ENCODE peak calls at places on chromosomes 7 and 10, in ten cellular contexts. One of them, this sample, is unnamed.

GRCh38 chr10:16967866-16968721 is 150.9 kb upstream of the RSU1 start:
- DNase-seq in adrenal gland: no peak
- DNase-seq in AG10803: peak
- DNase-seq in neural progenitor cell: peak
- DNase-seq in fibroblast of villous mesenchyme: peak
- DNase-seq in cardiac fibroblast: peak
- DNase-seq in hepatocyte: peak
- DNase-seq in heart right ventricle: peak
- DNase-seq in vagina: no peak
- DNase-seq in psoas muscle: peak
- DNase-seq in this sample: peak

GRCh38 chr10:132001238-132001977 is 19.7 kb upstream of the BNIP3 start:
- DNase-seq in adrenal gland: no peak
- DNase-seq in AG10803: peak
- DNase-seq in neural progenitor cell: no peak
- DNase-seq in fibroblast of villous mesenchyme: peak
- DNase-seq in cardiac fibroblast: peak
- DNase-seq in hepatocyte: no peak
- DNase-seq in heart right ventricle: no peak
- DNase-seq in vagina: no peak
- DNase-seq in psoas muscle: no peak
- DNase-seq in this sample: no peak

GRCh38 chr7:28002638-28003037 is 178.0 kb downstream of the JAZF1 start:
- DNase-seq in adrenal gland: no peak
- DNase-seq in AG10803: no peak
- DNase-seq in neural progenitor cell: no peak
- DNase-seq in fibroblast of villous mesenchyme: peak
- DNase-seq in cardiac fibroblast: peak
- DNase-seq in hepatocyte: peak
- DNase-seq in heart right ventricle: no peak
- DNase-seq in vagina: no peak
- DNase-seq in psoas muscle: no peak
- DNase-seq in this sample: no peak

GRCh38 chr7:3861941-3862340 is 560.9 kb downstream of the SDK1 start:
- DNase-seq in adrenal gland: no peak
- DNase-seq in AG10803: peak
- DNase-seq in neural progenitor cell: no peak
- DNase-seq in fibroblast of villous mesenchyme: peak
- DNase-seq in cardiac fibroblast: peak
- DNase-seq in hepatocyte: peak
- DNase-seq in heart right ventricle: peak
- DNase-seq in vagina: peak
- DNase-seq in psoas muscle: peak
- DNase-seq in this sample: peak

GRCh38 chr10:123564631-123565030 is 101.5 kb upstream of the GPR26 start:
- DNase-seq in adrenal gland: no peak
- DNase-seq in AG10803: no peak
- DNase-seq in neural progenitor cell: no peak
- DNase-seq in fibroblast of villous mesenchyme: no peak
- DNase-seq in cardiac fibroblast: no peak
- DNase-seq in hepatocyte: no peak
- DNase-seq in heart right ventricle: no peak
- DNase-seq in vagina: no peak
- DNase-seq in psoas muscle: no peak
- DNase-seq in this sample: no peak

GRCh38 chr10:74991435-74991834 is 120.0 kb upstream of the SAMD8 start:
- DNase-seq in adrenal gland: no peak
- DNase-seq in AG10803: no peak
- DNase-seq in neural progenitor cell: peak
- DNase-seq in fibroblast of villous mesenchyme: no peak
- DNase-seq in cardiac fibroblast: peak
- DNase-seq in hepatocyte: peak
- DNase-seq in heart right ventricle: no peak
- DNase-seq in vagina: no peak
- DNase-seq in psoas muscle: no peak
- DNase-seq in this sample: no peak

GRCh38 chr10:129756912-129757861 is 206.9 kb downstream of the EBF3 start:
- DNase-seq in adrenal gland: no peak
- DNase-seq in AG10803: peak
- DNase-seq in neural progenitor cell: no peak
- DNase-seq in fibroblast of villous mesenchyme: peak
- DNase-seq in cardiac fibroblast: peak
- DNase-seq in hepatocyte: no peak
- DNase-seq in heart right ventricle: peak
- DNase-seq in vagina: peak
- DNase-seq in psoas muscle: no peak
- DNase-seq in this sample: peak

GRCh38 chr7:35518767-35519166 is 176.2 kb downstream of the HERPUD2 start:
- DNase-seq in adrenal gland: no peak
- DNase-seq in AG10803: no peak
- DNase-seq in neural progenitor cell: no peak
- DNase-seq in fibroblast of villous mesenchyme: no peak
- DNase-seq in cardiac fibroblast: no peak
- DNase-seq in hepatocyte: no peak
- DNase-seq in heart right ventricle: no peak
- DNase-seq in vagina: no peak
- DNase-seq in psoas muscle: no peak
- DNase-seq in this sample: no peak

GRCh38 chr7:157644946-157645345 is 308.1 kb downstream of the DNAJB6 start:
- DNase-seq in adrenal gland: no peak
- DNase-seq in AG10803: no peak
- DNase-seq in neural progenitor cell: no peak
- DNase-seq in fibroblast of villous mesenchyme: no peak
- DNase-seq in cardiac fibroblast: no peak
- DNase-seq in hepatocyte: no peak
- DNase-seq in heart right ventricle: no peak
- DNase-seq in vagina: no peak
- DNase-seq in psoas muscle: no peak
- DNase-seq in this sample: no peak

GRCh38 chr7:111438369-111439289 is 123.7 kb downstream of the IMMP2L start:
- DNase-seq in adrenal gland: no peak
- DNase-seq in AG10803: peak
- DNase-seq in neural progenitor cell: peak
- DNase-seq in fibroblast of villous mesenchyme: peak
- DNase-seq in cardiac fibroblast: peak
- DNase-seq in hepatocyte: no peak
- DNase-seq in heart right ventricle: no peak
- DNase-seq in vagina: no peak
- DNase-seq in psoas muscle: no peak
- DNase-seq in this sample: peak

GRCh38 chr10:110618206-110618605 is 25.9 kb upstream of the RBM20 start:
- DNase-seq in adrenal gland: no peak
- DNase-seq in AG10803: no peak
- DNase-seq in neural progenitor cell: no peak
- DNase-seq in fibroblast of villous mesenchyme: no peak
- DNase-seq in cardiac fibroblast: no peak
- DNase-seq in hepatocyte: no peak
- DNase-seq in heart right ventricle: no peak
- DNase-seq in vagina: no peak
- DNase-seq in psoas muscle: no peak
- DNase-seq in this sample: no peak

DNA sequence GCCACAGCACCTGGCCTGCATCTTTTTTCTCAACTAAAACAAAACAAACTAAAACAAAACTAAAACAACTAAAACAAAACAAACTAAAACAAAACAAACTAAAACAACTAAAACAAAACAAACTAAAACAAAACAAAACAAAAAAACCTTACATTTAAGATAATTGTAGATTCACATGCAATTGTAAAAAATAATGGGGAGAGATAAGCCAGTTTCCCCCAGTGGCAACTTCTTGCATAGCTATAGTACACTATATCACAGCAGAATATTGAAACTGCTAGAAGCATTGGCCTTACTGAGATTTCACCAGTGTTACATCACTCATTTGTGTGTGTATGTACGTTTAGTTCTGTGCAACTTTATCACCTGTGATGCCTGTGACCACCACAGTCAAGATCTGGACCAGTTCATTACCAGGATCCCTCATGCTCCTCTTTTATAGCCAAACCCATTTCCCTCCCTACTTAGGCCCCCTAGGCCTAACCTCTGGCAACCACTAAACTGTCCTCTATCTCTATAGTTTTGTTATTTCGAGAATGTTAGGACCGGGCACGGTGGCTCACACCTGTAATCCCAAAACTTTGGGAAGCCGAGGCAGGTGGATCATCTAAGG is 9.3 kb downstream of the FXYD4 start:
- DNase-seq in adrenal gland: no peak
- DNase-seq in AG10803: peak
- DNase-seq in neural progenitor cell: no peak
- DNase-seq in fibroblast of villous mesenchyme: peak
- DNase-seq in cardiac fibroblast: peak
- DNase-seq in hepatocyte: no peak
- DNase-seq in heart right ventricle: no peak
- DNase-seq in vagina: no peak
- DNase-seq in psoas muscle: no peak
- DNase-seq in this sample: no peak
- TF ChIP-seq CTCF in adrenal gland: no peak
- TF ChIP-seq CTCF in AG10803: peak
- TF ChIP-seq CTCF in neural progenitor cell: peak
- TF ChIP-seq CTCF in fibroblast of villous mesenchyme: peak
- TF ChIP-seq CTCF in cardiac fibroblast: peak
- TF ChIP-seq CTCF in hepatocyte: no peak
- TF ChIP-seq CTCF in heart right ventricle: no peak
- TF ChIP-seq CTCF in vagina: no peak
- TF ChIP-seq CTCF in psoas muscle: no peak
- TF ChIP-seq CTCF in this sample: no peak

GRCh38 chr10:48696535-48696873 is 11.8 kb downstream of the WDFY4 start:
- DNase-seq in adrenal gland: no peak
- DNase-seq in AG10803: no peak
- DNase-seq in neural progenitor cell: no peak
- DNase-seq in fibroblast of villous mesenchyme: no peak
- DNase-seq in cardiac fibroblast: no peak
- DNase-seq in hepatocyte: no peak
- DNase-seq in heart right ventricle: no peak
- DNase-seq in vagina: no peak
- DNase-seq in psoas muscle: no peak
- DNase-seq in this sample: no peak

GRCh38 chr10:48700071-48700470 is 15.4 kb downstream of the WDFY4 start:
- DNase-seq in adrenal gland: no peak
- DNase-seq in AG10803: no peak
- DNase-seq in neural progenitor cell: no peak
- DNase-seq in fibroblast of villous mesenchyme: no peak
- DNase-seq in cardiac fibroblast: no peak
- DNase-seq in hepatocyte: no peak
- DNase-seq in heart right ventricle: no peak
- DNase-seq in vagina: peak
- DNase-seq in psoas muscle: no peak
- DNase-seq in this sample: no peak

GRCh38 chr10:48698971-48699627 is 14.4 kb downstream of the WDFY4 start:
- DNase-seq in adrenal gland: no peak
- DNase-seq in AG10803: no peak
- DNase-seq in neural progenitor cell: no peak
- DNase-seq in fibroblast of villous mesenchyme: no peak
- DNase-seq in cardiac fibroblast: no peak
- DNase-seq in hepatocyte: no peak
- DNase-seq in heart right ventricle: no peak
- DNase-seq in vagina: peak
- DNase-seq in psoas muscle: no peak
- DNase-seq in this sample: no peak

GRCh38 chr10:48697091-48697490 is 12.4 kb downstream of the WDFY4 start:
- DNase-seq in adrenal gland: no peak
- DNase-seq in AG10803: no peak
- DNase-seq in neural progenitor cell: no peak
- DNase-seq in fibroblast of villous mesenchyme: no peak
- DNase-seq in cardiac fibroblast: no peak
- DNase-seq in hepatocyte: no peak
- DNase-seq in heart right ventricle: no peak
- DNase-seq in vagina: peak
- DNase-seq in psoas muscle: no peak
- DNase-seq in this sample: no peak

DNA sequence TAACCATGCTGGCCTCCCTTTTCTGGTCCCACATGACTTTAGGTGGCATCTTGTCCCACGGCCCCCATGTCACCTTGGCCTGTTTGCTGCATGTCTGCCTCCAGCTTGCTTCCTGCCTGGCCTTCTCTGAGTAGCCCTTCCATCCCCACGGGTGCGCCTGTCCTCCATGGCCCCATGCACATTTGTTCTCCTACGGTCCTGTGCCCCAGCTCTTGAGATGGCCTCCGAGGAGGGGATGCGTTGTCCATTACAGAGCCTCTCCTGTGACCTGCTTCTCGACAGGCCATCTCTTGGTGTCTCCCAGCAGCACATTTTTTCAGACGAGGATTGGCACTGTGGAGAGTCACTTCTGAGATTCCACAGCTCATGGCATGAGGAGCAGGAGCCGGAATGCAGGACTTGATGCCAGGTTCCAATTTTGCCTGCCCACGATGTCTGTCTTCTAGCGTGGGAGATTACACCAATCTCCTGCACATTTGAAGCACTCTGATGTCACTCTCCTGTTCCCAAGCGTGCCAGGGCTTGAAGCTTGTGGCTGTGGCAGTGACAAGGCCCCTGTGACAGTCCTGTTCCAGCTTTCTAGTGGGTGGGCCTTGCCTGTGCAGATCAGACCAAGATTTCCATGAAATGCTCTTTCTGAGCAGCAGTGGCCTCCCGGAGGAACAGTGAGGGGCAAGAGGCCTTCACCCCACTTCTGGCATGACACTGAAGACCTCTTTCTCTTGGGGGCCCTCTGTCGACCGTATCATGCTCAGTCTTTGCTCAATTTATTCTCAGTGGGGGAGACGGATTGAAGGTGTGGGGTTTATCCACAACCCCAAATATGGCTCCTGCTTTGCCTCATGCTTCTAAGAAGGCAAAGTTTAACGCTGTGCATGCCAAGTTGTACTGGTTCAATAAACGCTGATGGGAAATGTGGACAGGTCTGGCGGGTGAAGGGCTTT is 13.4 kb downstream of the WDFY4 start:
- DNase-seq in adrenal gland: no peak
- DNase-seq in AG10803: no peak
- DNase-seq in neural progenitor cell: no peak
- DNase-seq in fibroblast of villous mesenchyme: no peak
- DNase-seq in cardiac fibroblast: no peak
- DNase-seq in hepatocyte: no peak
- DNase-seq in heart right ventricle: peak
- DNase-seq in vagina: peak
- DNase-seq in psoas muscle: no peak
- DNase-seq in this sample: no peak
- TF ChIP-seq CTCF in adrenal gland: no peak
- TF ChIP-seq CTCF in AG10803: no peak
- TF ChIP-seq CTCF in neural progenitor cell: no peak
- TF ChIP-seq CTCF in fibroblast of villous mesenchyme: no peak
- TF ChIP-seq CTCF in cardiac fibroblast: no peak
- TF ChIP-seq CTCF in hepatocyte: no peak
- TF ChIP-seq CTCF in heart right ventricle: no peak
- TF ChIP-seq CTCF in vagina: no peak
- TF ChIP-seq CTCF in psoas muscle: no peak
- TF ChIP-seq CTCF in this sample: no peak

GRCh38 chr7:114539575-114539974 is 125.0 kb downstream of the FOXP2 start:
- DNase-seq in adrenal gland: no peak
- DNase-seq in AG10803: peak
- DNase-seq in neural progenitor cell: peak
- DNase-seq in fibroblast of villous mesenchyme: peak
- DNase-seq in cardiac fibroblast: peak
- DNase-seq in hepatocyte: peak
- DNase-seq in heart right ventricle: peak
- DNase-seq in vagina: no peak
- DNase-seq in psoas muscle: no peak
- DNase-seq in this sample: peak
- TF ChIP-seq CTCF in adrenal gland: no peak
- TF ChIP-seq CTCF in AG10803: peak
- TF ChIP-seq CTCF in neural progenitor cell: peak
- TF ChIP-seq CTCF in fibroblast of villous mesenchyme: peak
- TF ChIP-seq CTCF in cardiac fibroblast: peak
- TF ChIP-seq CTCF in hepatocyte: peak
- TF ChIP-seq CTCF in heart right ventricle: peak
- TF ChIP-seq CTCF in vagina: no peak
- TF ChIP-seq CTCF in psoas muscle: peak
- TF ChIP-seq CTCF in this sample: peak

GRCh38 chr10:89378006-89378627 is at the start of gene IFIT1B:
- DNase-seq in adrenal gland: no peak
- DNase-seq in AG10803: no peak
- DNase-seq in neural progenitor cell: no peak
- DNase-seq in fibroblast of villous mesenchyme: no peak
- DNase-seq in cardiac fibroblast: no peak
- DNase-seq in hepatocyte: no peak
- DNase-seq in heart right ventricle: no peak
- DNase-seq in vagina: no peak
- DNase-seq in psoas muscle: no peak
- DNase-seq in this sample: no peak
- TF ChIP-seq CTCF in adrenal gland: no peak
- TF ChIP-seq CTCF in AG10803: no peak
- TF ChIP-seq CTCF in neural progenitor cell: no peak
- TF ChIP-seq CTCF in fibroblast of villous mesenchyme: no peak
- TF ChIP-seq CTCF in cardiac fibroblast: no peak
- TF ChIP-seq CTCF in hepatocyte: no peak
- TF ChIP-seq CTCF in heart right ventricle: no peak
- TF ChIP-seq CTCF in vagina: no peak
- TF ChIP-seq CTCF in psoas muscle: no peak
- TF ChIP-seq CTCF in this sample: no peak